ENCODE peak calls at places on chromosome 2, in four cellular contexts. G, Z, I and Y are unnamed samples.

GRCh38 chr2:208311954-208312353 is 45.9 kb downstream of the PIKFYVE start:
- DNase-seq in G (no peak), Z (peak), I (no peak), Y (no peak)

GRCh38 chr2:240463866-240464481 is 28.5 kb downstream of the GPC1 start:
- DNase-seq in I (no peak), Z (no peak), G (no peak), Y (no peak)

GRCh38 chr2:124804014-124804940 is 779.2 kb downstream of the CNTNAP5 start:
- DNase-seq in G (peak), I (no peak), Z (peak), Y (peak)

GRCh38 chr2:8774371-8774770 is 63.0 kb downstream of the KIDINS220 start:
- DNase-seq in Z (no peak), I (no peak), G (no peak), Y (no peak)

GRCh38 chr2:237922641-237923361 is 44.0 kb upstream of the UBE2F start:
- DNase-seq in I (no peak), Z (no peak), G (no peak), Y (no peak)

GRCh38 chr2:7795358-7796199 is 878.4 kb downstream of the RNF144A start:
- DNase-seq in I (no peak), Z (peak), G (no peak), Y (no peak)

GRCh38 chr2:11405599-11406491 is 60.1 kb downstream of the E2F6 start:
- DNase-seq in I (no peak), Z (peak), G (no peak), Y (no peak)

GRCh38 chr2:114935031-114935430 is 492.6 kb downstream of the DPP10 start:
- DNase-seq in I (no peak), G (no peak), Z (no peak), Y (no peak)

GRCh38 chr2:67041051-67041450 is 356.1 kb upstream of the ETAA1 start:
- DNase-seq in Z (no peak), G (no peak), I (no peak), Y (no peak)

GRCh38 chr2:9010866-9011265 is 7.4 kb upstream of the MBOAT2 start:
- DNase-seq in Z (peak), G (no peak), I (no peak), Y (no peak)

GRCh38 chr2:175744000-175744399 is 258.1 kb downstream of the LNPK start:
- DNase-seq in Z (no peak), G (no peak), I (peak), Y (peak)

GRCh38 chr2:120252207-120253020 is at the start of gene RALB:
- DNase-seq in I (peak), G (peak), Z (peak), Y (peak)

GRCh38 chr2:3597567-3597966 is 2.7 kb downstream of the COLEC11 start:
- DNase-seq in G (no peak), I (no peak), Z (no peak), Y (no peak)

GRCh38 chr2:60337142-60337497 is 216.3 kb downstream of the BCL11A start:
- DNase-seq in I (no peak), G (peak), Z (no peak), Y (peak)

GRCh38 chr2:184558713-184559464 is 39.4 kb upstream of the ZNF804A start:
- DNase-seq in Z (no peak), I (no peak), G (no peak), Y (no peak)

GRCh38 chr2:227608469-227609338 is 5.9 kb downstream of the SCYGR3 start:
- DNase-seq in G (no peak), I (no peak), Z (no peak), Y (no peak)

GRCh38 chr2:107338059-107338458 is 452.1 kb upstream of the ST6GAL2 start:
- DNase-seq in Z (no peak), I (no peak), G (no peak), Y (no peak)

GRCh38 chr2:69133898-69134297 is 120.9 kb downstream of the ANTXR1 start:
- DNase-seq in Z (no peak), G (no peak), I (no peak), Y (no peak)

GRCh38 chr2:134140251-134140661 is 113.6 kb upstream of the MGAT5 start:
- DNase-seq in I (no peak), Z (no peak), G (no peak), Y (no peak)

GRCh38 chr2:172749377-172749776 is 13.7 kb downstream of the RAPGEF4 start:
- DNase-seq in I (no peak), G (no peak), Z (no peak), Y (peak)

GRCh38 chr2:109549016-109549595 is 64.7 kb downstream of the SEPTIN10 start:
- DNase-seq in G (no peak), Z (no peak), I (no peak), Y (no peak)

GRCh38 chr2:201254331-201254730 is 6.0 kb upstream of the CASP8 start:
- DNase-seq in G (peak), I (peak), Z (peak), Y (peak)

GRCh38 chr2:43943323-43943722 is 52.5 kb downstream of the LRPPRC start:
- DNase-seq in Z (no peak), G (no peak), I (no peak), Y (no peak)

GRCh38 chr2:43941359-43941758 is 54.4 kb downstream of the LRPPRC start:
- DNase-seq in I (no peak), G (no peak), Z (no peak), Y (no peak)

GRCh38 chr2:43943809-43944452 is 51.9 kb downstream of the LRPPRC start:
- DNase-seq in Z (peak), I (no peak), G (no peak), Y (no peak)

GRCh38 chr2:43942881-43943280 is 52.9 kb downstream of the LRPPRC start:
- DNase-seq in Z (no peak), G (no peak), I (no peak), Y (no peak)

DNA sequence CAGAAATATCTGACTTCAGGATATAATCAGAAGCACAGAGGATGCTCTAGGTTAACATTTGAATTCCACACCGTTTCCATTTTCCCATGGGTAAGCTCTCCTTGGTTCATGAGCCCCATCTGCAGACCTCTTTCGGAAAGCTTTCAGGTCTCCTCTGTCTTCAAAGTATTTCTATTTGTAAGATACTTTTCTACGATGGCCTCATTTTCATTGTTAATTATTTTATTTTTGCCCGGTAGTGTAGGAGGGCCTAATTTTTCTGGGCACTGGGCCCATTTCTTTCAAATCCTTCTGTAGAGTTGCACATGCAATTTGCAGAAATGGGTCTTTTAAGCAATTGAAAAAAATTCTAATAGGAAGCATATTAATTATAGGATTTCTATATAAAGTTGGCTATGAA is 53.8 kb downstream of the LRPPRC start:
- DNase-seq in I (no peak), G (no peak), Z (peak), Y (no peak)
- H3K56ac ChIP-seq in I (no peak), G (no peak), Z (no peak), Y (no peak)

DNA sequence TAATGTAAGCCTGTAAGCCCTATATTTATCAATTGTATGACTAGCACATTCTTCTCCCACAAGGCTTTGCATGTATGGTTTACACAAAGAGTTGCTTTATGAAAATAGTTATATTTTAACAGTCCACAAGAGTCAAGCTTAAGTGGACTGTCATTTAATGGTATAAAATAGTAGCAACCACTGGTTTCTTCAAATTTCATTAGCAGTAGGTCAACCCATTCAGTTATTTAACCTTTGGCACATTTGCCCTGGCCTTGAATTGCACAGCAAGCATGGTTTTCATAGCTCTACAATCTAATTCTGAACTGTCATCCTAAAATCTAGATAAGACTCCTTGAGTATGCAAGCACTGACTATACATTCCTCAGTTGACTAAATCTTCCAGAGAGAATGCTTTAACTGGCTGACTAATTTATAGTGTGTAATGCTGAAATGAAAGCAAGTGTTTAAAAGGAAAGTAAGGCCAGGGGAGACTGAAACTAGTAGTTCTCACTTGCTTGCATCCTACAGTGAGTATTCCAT is 1.8 kb downstream of the DPP4 start:
- DNase-seq in G (no peak), I (no peak), Z (peak), Y (no peak)
- H3K9ac ChIP-seq in G (no peak), I (no peak), Z (no peak), Y (no peak)

GRCh38 chr2:213219816-213220215 is 64.4 kb upstream of the SPAG16 start:
- DNase-seq in I (no peak), G (no peak), Z (peak), Y (no peak)
- H3K56ac ChIP-seq in I (no peak), G (no peak), Z (no peak), Y (no peak)

DNA sequence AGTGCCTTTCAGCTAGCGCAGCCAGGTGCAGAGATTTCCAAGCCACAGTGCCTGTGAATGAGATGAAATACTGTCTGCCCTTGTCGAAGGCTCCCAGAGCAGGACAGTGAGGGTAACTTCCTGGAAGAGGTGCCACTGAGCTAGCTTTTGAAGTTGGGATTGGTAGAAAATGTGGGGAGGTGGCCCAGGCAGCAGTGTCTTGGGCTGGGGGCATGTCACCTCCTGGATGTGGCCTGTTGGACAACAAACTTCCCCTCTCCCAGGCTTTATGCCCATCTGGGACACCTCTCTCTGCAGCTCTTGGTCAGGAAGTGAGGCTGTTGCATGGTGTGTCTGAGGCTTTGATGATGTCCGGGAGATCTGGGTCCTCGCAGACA is 151.3 kb downstream of the DYSF start:
- DNase-seq in Z (no peak), G (peak), I (no peak), Y (no peak)
- H3K9ac ChIP-seq in Z (no peak), G (no peak), I (no peak), Y (no peak)

GRCh38 chr2:38090928-38091327 is 15.0 kb upstream of the CYP1B1 start:
- DNase-seq in G (no peak), Z (no peak), I (no peak), Y (no peak)

GRCh38 chr2:38092196-38092902 is 16.4 kb upstream of the CYP1B1 start:
- DNase-seq in Z (peak), I (no peak), G (no peak), Y (peak)

GRCh38 chr2:38093503-38093902 is 17.6 kb upstream of the CYP1B1 start:
- DNase-seq in G (no peak), I (no peak), Z (no peak), Y (peak)

GRCh38 chr2:38095079-38095478 is 19.1 kb upstream of the CYP1B1 start:
- DNase-seq in I (no peak), G (no peak), Z (no peak), Y (no peak)

DNA sequence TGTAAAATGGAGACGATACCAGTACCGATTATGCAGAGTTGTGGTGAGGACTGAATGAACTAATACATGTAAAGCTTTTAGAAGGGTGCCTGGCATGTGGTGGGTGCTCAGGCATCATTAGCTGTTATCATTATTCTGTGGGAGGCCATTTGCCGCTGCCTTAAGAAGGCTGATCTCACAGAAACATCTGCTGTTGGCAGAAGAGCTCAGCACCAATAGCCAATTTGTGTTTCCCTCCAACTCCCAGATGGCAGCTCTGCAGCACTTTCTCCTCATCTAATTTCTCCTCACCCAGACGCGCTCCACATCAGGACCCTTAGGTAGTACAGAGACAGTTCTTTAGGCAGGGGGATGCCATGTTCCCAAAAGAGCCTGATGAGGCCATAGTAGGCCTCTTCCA is 15.8 kb upstream of the CYP1B1 start:
- DNase-seq in I (no peak), Z (no peak), G (no peak), Y (no peak)
- H3K56ac ChIP-seq in I (no peak), Z (peak), G (no peak), Y (peak)

DNA sequence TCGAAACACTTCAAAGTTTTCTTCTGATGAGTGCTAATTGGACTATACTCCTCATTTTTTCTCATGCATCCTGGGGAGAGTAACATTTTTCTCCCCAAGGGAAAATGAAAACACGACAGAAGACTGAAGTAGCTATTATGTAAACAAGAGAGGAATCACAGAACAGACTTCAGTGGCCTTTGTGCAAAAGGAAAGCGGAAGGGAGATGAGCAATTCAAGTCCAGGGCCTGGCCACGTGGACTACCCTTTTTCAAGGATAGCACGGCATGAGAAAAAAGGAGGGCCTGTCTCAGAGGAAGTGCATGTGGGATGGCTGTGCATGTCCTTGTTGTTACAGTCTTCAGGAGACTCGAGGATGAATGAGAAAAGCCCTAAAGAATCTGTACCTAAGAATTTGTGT is 43.8 kb upstream of the KCNE4 start:
- DNase-seq in G (no peak), I (no peak), Z (peak), Y (no peak)
- H3K9ac ChIP-seq in G (no peak), I (no peak), Z (no peak), Y (no peak)

DNA sequence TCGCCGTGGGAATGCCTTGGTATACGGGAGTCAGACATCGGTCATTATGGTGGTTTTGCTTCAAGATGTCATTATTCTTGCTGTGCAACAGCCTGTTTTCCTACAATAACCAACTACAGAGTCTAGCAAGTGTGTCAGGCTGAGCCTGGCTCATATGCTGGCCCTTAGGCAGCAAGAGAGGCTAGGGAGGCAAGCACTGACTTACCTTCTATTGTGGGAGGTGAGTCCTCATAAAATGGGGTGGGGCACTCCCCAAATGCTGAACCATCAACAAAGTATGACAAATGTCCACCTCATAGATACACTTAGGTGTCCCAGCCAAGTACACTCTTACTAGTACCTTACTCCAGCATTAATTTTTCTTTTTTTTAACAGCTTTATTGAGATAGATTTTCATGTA is 77.0 kb upstream of the ATL2 start:
- DNase-seq in Z (no peak), G (no peak), I (no peak), Y (no peak)
- H3K56ac ChIP-seq in Z (no peak), G (no peak), I (no peak), Y (no peak)

GRCh38 chr2:42421157-42421485 is 60.1 kb upstream of the COX7A2L start:
- DNase-seq in I (no peak), G (no peak), Z (no peak), Y (no peak)
- H3K9ac ChIP-seq in I (no peak), G (no peak), Z (no peak), Y (no peak)

DNA sequence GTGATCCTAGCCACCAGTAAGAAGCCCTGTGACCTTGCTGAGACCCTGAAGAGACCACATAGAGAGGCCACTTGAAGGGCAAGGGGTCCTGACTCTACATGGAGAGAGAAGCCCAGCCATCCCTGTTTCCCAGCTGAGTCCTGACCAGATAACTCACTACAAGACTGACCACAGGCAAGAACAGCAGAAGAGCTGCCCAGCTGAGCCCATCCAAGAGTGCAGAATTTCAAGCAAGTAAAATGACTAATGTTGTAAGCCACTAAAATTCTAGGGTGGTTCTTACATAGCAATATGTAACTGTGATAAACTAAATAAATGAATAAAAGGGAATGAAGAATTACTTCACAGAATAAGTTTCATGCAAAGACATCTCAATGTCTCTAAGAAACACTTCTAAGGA is 58.4 kb upstream of the WIPF1 start:
- DNase-seq in I (no peak), Z (no peak), G (no peak), Y (no peak)
- H3K56ac ChIP-seq in I (no peak), Z (no peak), G (no peak), Y (no peak)

GRCh38 chr2:144515425-144515693 is 4.6 kb downstream of the ZEB2 start:
- DNase-seq in G (no peak), I (no peak), Z (peak), Y (no peak)
- H3K9ac ChIP-seq in G (no peak), I (no peak), Z (peak), Y (peak)